ENCODE peak calls at places on chromosomes 7 and 10, in seven cellular contexts. D is NCI-H748 treated with DMSO at 0.1 percent for 48 hours; I is Daoy; A is CD8-positive, alpha-beta T cell; R is NB4; S is activated CD4-positive, alpha-beta T cell treated with anti-CD3 and anti-CD28 coated beads for 24 hours; P is ELF-1. O is an unnamed sample.

GRCh38 chr7:77310982-77311381 is 105.2 kb downstream of the GSAP start:
- DNase-seq in D (no peak), I (no peak), A (no peak), R (no peak), S (no peak), P (no peak), O (no peak)

GRCh38 chr7:151876112-151876898 is 610 bp downstream of the PRKAG2 start:
- DNase-seq in D (no peak), I (peak; percentile 56), A (peak; percentile 84), R (peak; percentile 68), S (peak; percentile 50), P (peak; percentile 57), O (peak; percentile 49)

GRCh38 chr10:96073722-96074121 is 30.3 kb downstream of the CCNJ start:
- DNase-seq in D (no peak), I (peak; percentile 73), A (no peak), R (peak; percentile 88), S (no peak), P (no peak), O (peak; percentile 92)

GRCh38 chr10:119896937-119897336 is 4.4 kb downstream of the SEC23IP start:
- DNase-seq in D (no peak), I (peak; percentile 4), A (no peak), R (no peak), S (no peak), P (no peak), O (no peak)

GRCh38 chr7:92584953-92585352 is 5.2 kb downstream of the FAM133B start:
- DNase-seq in D (no peak), I (no peak), A (no peak), R (no peak), S (no peak), P (no peak), O (no peak)

GRCh38 chr7:98286701-98287485 is 5.4 kb downstream of the BRI3 start:
- DNase-seq in D (no peak), I (no peak), A (no peak), R (no peak), S (no peak), P (no peak), O (no peak)

GRCh38 chr7:42560866-42561265 is 323.9 kb upstream of the GLI3 start:
- DNase-seq in D (no peak), I (no peak), A (no peak), R (no peak), S (no peak), P (no peak), O (no peak)

GRCh38 chr7:122618603-122619189 is 80.2 kb downstream of the RNF133 start:
- DNase-seq in D (no peak), I (no peak), A (no peak), R (no peak), S (no peak), P (no peak), O (no peak)

GRCh38 chr7:33446551-33446950 is 317.2 kb downstream of the BBS9 start:
- DNase-seq in D (peak; percentile 34), I (no peak), A (no peak), R (no peak), S (no peak), P (no peak), O (no peak)

GRCh38 chr7:38825721-38826440 is 83.1 kb downstream of the VPS41 start:
- DNase-seq in D (no peak), I (no peak), A (no peak), R (no peak), S (no peak), P (no peak), O (no peak)

GRCh38 chr7:157633465-157634185 is 296.8 kb downstream of the DNAJB6 start:
- DNase-seq in D (no peak), I (no peak), A (no peak), R (no peak), S (no peak), P (no peak), O (no peak)

GRCh38 chr10:133104076-133104965 is 16.6 kb downstream of the ADGRA1 start:
- DNase-seq in D (no peak), I (no peak), A (no peak), R (no peak), S (no peak), P (no peak), O (no peak)

GRCh38 chr10:59098811-59099452 is 77.5 kb upstream of the PHYHIPL start:
- DNase-seq in D (no peak), I (no peak), A (no peak), R (no peak), S (no peak), P (no peak), O (no peak)

GRCh38 chr7:28748934-28749584 is 209.1 kb downstream of the TRIL start:
- DNase-seq in D (no peak), I (peak; percentile 74), A (no peak), R (peak; percentile 77), S (no peak), P (no peak), O (peak; percentile 82)

GRCh38 chr7:122307228-122307619 is 2.7 kb upstream of the FEZF1 start:
- DNase-seq in D (no peak), I (no peak), A (no peak), R (no peak), S (no peak), P (peak; percentile 58), O (no peak)

GRCh38 chr10:78357673-78358206 is 324.1 kb downstream of the RPS24 start:
- DNase-seq in D (no peak), I (no peak), A (no peak), R (no peak), S (no peak), P (no peak), O (no peak)

GRCh38 chr10:70462349-70462984 is 16.1 kb upstream of the PALD1 start:
- DNase-seq in D (no peak), I (peak; percentile 63), A (no peak), R (no peak), S (no peak), P (no peak), O (no peak)

GRCh38 chr10:44046605-44047004 is 338.3 kb downstream of the CXCL12 start:
- DNase-seq in D (no peak), I (peak; percentile 69), A (no peak), R (no peak), S (no peak), P (peak; percentile 67), O (no peak)

GRCh38 chr7:130852867-130853266 is 118.9 kb upstream of the KLF14 start:
- DNase-seq in D (no peak), I (no peak), A (no peak), R (no peak), S (no peak), P (no peak), O (no peak)

O was measured in MV-4-11.